ENCODE peak calls at places on chromosome 17, in four cellular contexts. O, Z, G and E are unnamed samples.

GRCh38 chr17:17677299-17678040 is 3.8 kb upstream of the RAI1 start:
- DNase-seq in O (no peak), Z (no peak), G (no peak), E (no peak)

GRCh38 chr17:76982408-76983074 is 114.3 kb downstream of the MGAT5B start:
- DNase-seq in O (no peak), Z (no peak), G (no peak), E (no peak)

GRCh38 chr17:51422634-51423033 is 162.3 kb downstream of the UTP18 start:
- DNase-seq in O (no peak), Z (no peak), G (no peak), E (peak; percentile 34)

GRCh38 chr17:16215002-16215272 is 397 bp downstream of the NCOR1 start:
- DNase-seq in O (no peak), Z (no peak), G (no peak), E (peak; percentile 32)

GRCh38 chr17:50044483-50044882 is 11.4 kb upstream of the ITGA3 start:
- DNase-seq in O (no peak), Z (no peak), G (no peak), E (no peak)

GRCh38 chr17:2958706-2959222 is 104.6 kb downstream of the OR1D5 start:
- DNase-seq in O (no peak), Z (no peak), G (no peak), E (no peak)

GRCh38 chr17:42179911-42180410 is 981 bp downstream of the KCNH4 start:
- DNase-seq in O (peak; percentile 34), Z (peak; percentile 87), G (no peak), E (no peak)

GRCh38 chr17:43907425-43907981 is at the start of gene MPP2:
- DNase-seq in O (peak; percentile 20), Z (peak; percentile 95), G (peak; percentile 44), E (peak; percentile 43)

GRCh38 chr17:51351090-51351489 is 90.7 kb downstream of the UTP18 start:
- DNase-seq in O (no peak), Z (peak; percentile 68), G (no peak), E (no peak)

GRCh38 chr17:79168486-79169055 is 93.9 kb downstream of the ENGASE start:
- DNase-seq in O (no peak), Z (no peak), G (no peak), E (no peak)

GRCh38 chr17:10226930-10227695 is 28.7 kb upstream of the GAS7 start:
- DNase-seq in O (peak; percentile 26), Z (peak; percentile 84), G (no peak), E (no peak)

GRCh38 chr17:55317284-55317683 is 52.5 kb downstream of the HLF start:
- DNase-seq in O (no peak), Z (no peak), G (no peak), E (no peak)

GRCh38 chr17:79691931-79692330 is 38.8 kb upstream of the ENPP7 start:
- DNase-seq in O (no peak), Z (no peak), G (no peak), E (no peak)

GRCh38 chr17:64638552-64639198 is 23.4 kb downstream of the SMURF2 start:
- DNase-seq in O (no peak), Z (no peak), G (no peak), E (no peak)

GRCh38 chr17:29592850-29593545 is at the start of gene ANKRD13B:
- DNase-seq in O (peak; percentile 28), Z (peak; percentile 82), G (no peak), E (no peak)

GRCh38 chr17:37025847-37026533 is 77.2 kb downstream of the AATF start:
- DNase-seq in O (no peak), Z (no peak), G (no peak), E (no peak)